ENCODE peak calls at places on chromosomes 7 and 10, in ten cellular contexts. S is CD8-positive, alpha-beta memory T cell; Y is hepatocyte; K is IMR-90; V is Panc1; M is lower lobe of right lung; H is CD4-positive, alpha-beta memory T cell; D is stomach; O is neuronal stem cell; B is HCT116. A is an unnamed sample. For H3K27me3, the result is how much of the 10 kb centered on the place peaks cover.

GRCh38 chr10:119515511-119516045 is 26.9 kb downstream of the RGS10 start:
- DNase-seq in S (no peak), Y (no peak), K (no peak), V (no peak), M (no peak), H (no peak), D (no peak), O (no peak), B (no peak), A (no peak)

GRCh38 chr10:33026422-33026821 is 68.4 kb upstream of the ITGB1 start:
- DNase-seq in S (no peak), Y (no peak), K (no peak), V (no peak), M (no peak), H (no peak), D (no peak), O (no peak), B (no peak), A (no peak)

GRCh38 chr10:103871006-103871405 is 15.6 kb upstream of the SH3PXD2A start:
- DNase-seq in S (no peak), Y (no peak), K (no peak), V (no peak), M (no peak), H (no peak), D (no peak), O (no peak), B (no peak), A (no peak)

GRCh38 chr7:21949522-21949921 is 3.8 kb upstream of the CDCA7L start:
- DNase-seq in S (no peak), Y (no peak), K (no peak), V (no peak), M (no peak), H (no peak), D (no peak), O (no peak), B (no peak), A (no peak)

GRCh38 chr7:79528421-79528820 is 75.0 kb upstream of the MAGI2 start:
- DNase-seq in S (no peak), Y (no peak), K (no peak), V (no peak), M (no peak), H (no peak), D (no peak), O (no peak), B (peak), A (no peak)

GRCh38 chr10:14486777-14487510 is 156.2 kb upstream of the FRMD4A start:
- DNase-seq in S (no peak), Y (no peak), K (peak), V (no peak), M (no peak), H (no peak), D (no peak), O (no peak), B (no peak), A (peak)

GRCh38 chr10:119299531-119299930 is 92.2 kb downstream of the GRK5 start:
- DNase-seq in S (no peak), Y (no peak), K (no peak), V (no peak), M (no peak), H (no peak), D (no peak), O (no peak), B (no peak), A (no peak)

GRCh38 chr10:116771101-116771705 is 28.8 kb upstream of the HSPA12A start:
- DNase-seq in S (no peak), Y (peak), K (peak), V (no peak), M (no peak), H (no peak), D (peak), O (no peak), B (no peak), A (peak)

DNA sequence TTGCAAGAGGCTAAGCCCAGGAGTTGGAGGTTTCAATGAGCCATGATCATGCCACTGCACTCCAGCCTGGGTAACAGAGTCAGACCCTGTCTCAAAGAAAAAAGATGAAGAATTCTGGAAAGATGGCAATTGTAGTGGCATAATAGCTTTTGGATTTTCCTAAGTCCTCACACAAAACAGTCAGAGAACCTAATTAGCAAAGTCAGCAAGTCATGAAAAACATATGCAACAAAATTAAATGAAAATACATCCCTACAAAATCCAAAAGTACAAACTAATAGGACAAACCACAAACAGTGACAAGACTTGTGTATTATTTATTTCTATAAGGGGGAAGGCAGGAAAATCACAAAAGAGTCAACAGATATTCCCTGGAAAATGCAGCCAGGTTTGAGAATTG is 362.3 kb upstream of the PLXDC2 start:
- DNase-seq in S (no peak), Y (no peak), K (no peak), V (no peak), M (no peak), H (no peak), D (no peak), O (no peak), B (no peak), A (no peak)
- H3K27ac ChIP-seq in S (no peak), Y (no peak), K (no peak), V (no peak), M (no peak), H (no peak), D (no peak), O (no peak), B (no peak), A (no peak)

GRCh38 chr7:155831807-155832524 is 19.7 kb upstream of the SHH start:
- DNase-seq in S (no peak), Y (peak), K (no peak), V (no peak), M (no peak), H (no peak), D (no peak), O (no peak), B (no peak), A (no peak)

GRCh38 chr7:155835446-155836215 is 23.4 kb upstream of the SHH start:
- DNase-seq in S (no peak), Y (no peak), K (no peak), V (no peak), M (no peak), H (no peak), D (no peak), O (no peak), B (no peak), A (no peak)

GRCh38 chr7:155834486-155835048 is 22.3 kb upstream of the SHH start:
- DNase-seq in S (no peak), Y (no peak), K (no peak), V (no peak), M (no peak), H (no peak), D (no peak), O (no peak), B (no peak), A (no peak)

GRCh38 chr7:155832581-155832981 is 20.3 kb upstream of the SHH start:
- DNase-seq in S (no peak), Y (no peak), K (no peak), V (no peak), M (no peak), H (no peak), D (no peak), O (no peak), B (no peak), A (no peak)

GRCh38 chr7:155833651-155834050 is 21.4 kb upstream of the SHH start:
- DNase-seq in S (no peak), Y (no peak), K (no peak), V (no peak), M (no peak), H (no peak), D (no peak), O (no peak), B (no peak), A (no peak)
- H3K27me3 ChIP-seq in S (under half), Y (under half), K (under half), V (under half), M (under half), H (under half), D (half or more), O (under half), B (under half), A (under half)

GRCh38 chr7:94400643-94401042 is 5.9 kb downstream of the COL1A2 start:
- DNase-seq in S (no peak), Y (no peak), K (no peak), V (no peak), M (no peak), H (no peak), D (no peak), O (no peak), B (no peak), A (no peak)
- H3K4me3 ChIP-seq in S (no peak), Y (peak), K (peak), V (no peak), M (no peak), H (no peak), D (no peak), O (no peak), B (no peak), A (peak)

DNA sequence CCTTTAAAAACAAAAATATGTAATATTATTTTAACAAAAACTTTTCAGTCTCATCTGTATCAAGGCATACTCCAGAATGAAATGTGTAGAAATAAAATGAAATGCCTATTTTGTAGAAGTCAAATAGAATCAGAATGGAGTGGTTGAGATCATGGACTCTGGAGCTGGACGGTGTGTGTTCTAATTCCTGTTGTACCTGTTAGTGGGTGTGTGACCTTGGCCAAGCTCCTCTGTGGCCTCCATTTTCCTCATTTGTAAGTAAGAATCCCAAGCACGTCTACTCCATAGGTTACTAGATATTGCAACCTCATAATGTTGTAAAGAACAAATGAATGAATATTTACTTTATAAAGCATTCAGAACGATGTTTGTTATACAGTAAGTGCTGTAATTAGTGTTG is 74.9 kb downstream of the HDAC9 start:
- DNase-seq in S (no peak), Y (no peak), K (no peak), V (no peak), M (no peak), H (no peak), D (no peak), O (no peak), B (no peak), A (no peak)
- H3K27ac ChIP-seq in S (no peak), Y (no peak), K (no peak), V (peak), M (no peak), H (no peak), D (no peak), O (no peak), B (no peak), A (no peak)

GRCh38 chr7:97011536-97012292 is 6.4 kb downstream of the DLX6 start:
- DNase-seq in S (no peak), Y (no peak), K (no peak), V (no peak), M (no peak), H (no peak), D (no peak), O (no peak), B (no peak), A (no peak)

GRCh38 chr7:97013555-97013954 is 8.2 kb downstream of the DLX6 start:
- DNase-seq in S (no peak), Y (no peak), K (no peak), V (no peak), M (no peak), H (no peak), D (no peak), O (peak), B (no peak), A (no peak)

GRCh38 chr7:97014145-97014544 is 8.8 kb downstream of the DLX6 start:
- DNase-seq in S (no peak), Y (no peak), K (no peak), V (no peak), M (no peak), H (no peak), D (no peak), O (peak), B (no peak), A (no peak)

GRCh38 chr7:97012293-97013005 is 7.1 kb downstream of the DLX6 start:
- DNase-seq in S (no peak), Y (no peak), K (no peak), V (no peak), M (no peak), H (no peak), D (no peak), O (no peak), B (no peak), A (no peak)

DNA sequence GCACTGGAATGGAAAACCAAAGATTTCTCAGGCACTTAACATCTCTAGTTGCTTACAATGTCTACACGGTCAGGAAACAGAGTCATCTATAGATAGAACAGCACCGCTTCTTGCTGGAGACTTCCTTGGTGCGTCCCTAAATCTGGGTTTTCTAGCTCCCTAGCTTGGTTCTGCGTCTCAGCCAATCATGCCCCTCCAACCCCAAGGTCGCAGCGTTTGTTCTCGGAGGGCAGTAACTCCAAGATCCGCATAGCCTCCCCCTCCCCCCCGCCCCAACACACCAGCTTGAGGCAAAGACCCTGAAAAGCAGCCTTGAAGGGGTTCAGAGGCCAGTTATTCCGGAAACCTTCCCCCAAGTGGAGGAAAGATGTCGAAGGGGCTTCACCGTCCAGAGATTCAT is 7.7 kb downstream of the DLX6 start:
- DNase-seq in S (no peak), Y (no peak), K (no peak), V (no peak), M (no peak), H (no peak), D (no peak), O (peak), B (no peak), A (no peak)
- H3K27me3 ChIP-seq in S (half or more), Y (half or more), K (half or more), V (under half), M (half or more), H (half or more), D (half or more), O (half or more), B (half or more), A (half or more)

GRCh38 chr7:47281966-47282643 is 299.8 kb downstream of the TNS3 start:
- DNase-seq in S (no peak), Y (no peak), K (no peak), V (no peak), M (no peak), H (no peak), D (no peak), O (no peak), B (no peak), A (no peak)
- H3K4me3 ChIP-seq in S (no peak), Y (no peak), K (no peak), V (no peak), M (no peak), H (no peak), D (no peak), O (no peak), B (no peak), A (no peak)